ENCODE peak calls at places on chromosomes 5 and 9, in four cellular contexts. D is fibroblast of mammary gland; P is activated naive CD4-positive, alpha-beta T cell treated with anti-CD3 and anti-CD28 coated beads for 36 hours; B is IMR-90. G is an unnamed sample.

GRCh38 chr5:83255268-83255667 is 177.9 kb downstream of the XRCC4 start:
- DNase-seq in D (peak; percentile 72), P (no peak), B (peak; percentile 57), G (no peak)

GRCh38 chr5:150488519-150489357 is 19.2 kb upstream of the NDST1 start:
- DNase-seq in D (peak; percentile 85), P (no peak), B (peak; percentile 59), G (no peak)

GRCh38 chr5:181163487-181164075 is 16.2 kb downstream of the OR2V2 start:
- DNase-seq in D (no peak), P (no peak), B (no peak), G (no peak)

GRCh38 chr9:89361031-89361430 is 42.7 kb downstream of the SECISBP2 start:
- DNase-seq in D (no peak), P (no peak), B (no peak), G (no peak)

GRCh38 chr9:36137392-36138004 is 965 bp downstream of the GLIPR2 start:
- DNase-seq in D (peak; percentile 33), P (no peak), B (peak; percentile 38), G (no peak)

GRCh38 chr5:79971156-79971555 is 19.9 kb downstream of the MTX3 start:
- DNase-seq in D (peak; percentile 85), P (no peak), B (peak; percentile 88), G (no peak)

GRCh38 chr9:132548971-132549649 is 33.3 kb upstream of the BARHL1 start:
- DNase-seq in D (no peak), P (no peak), B (no peak), G (no peak)

GRCh38 chr5:72677447-72677846 is 139.0 kb upstream of the TNPO1 start:
- DNase-seq in D (no peak), P (no peak), B (no peak), G (no peak)

GRCh38 chr5:41908374-41909079 is 4.4 kb downstream of the RIMOC1 start:
- DNase-seq in D (peak; percentile 73), P (no peak), B (peak; percentile 80), G (no peak)

G was measured in Jurkat, Clone E6-1.